ENCODE peak calls at places on chromosomes 7 and 10, in five cellular contexts. I is right atrium auricular region; B is CD8-positive, alpha-beta T cell; C is PC-3; S is neural progenitor cell. P is an unnamed sample. For H3K9me3, the result is how much of the 10 kb centered on the place peaks cover.

GRCh38 chr10:45353176-45353575 is 20.8 kb upstream of the ALOX5 start:
- DNase-seq in I (no peak), B (no peak), C (no peak), S (no peak), P (no peak)

GRCh38 chr7:66505531-66506451 is 122.9 kb upstream of the KCTD7 start:
- DNase-seq in I (no peak), B (peak), C (no peak), S (no peak), P (peak)

GRCh38 chr10:66180651-66181318 is 745.1 kb upstream of the LRRTM3 start:
- DNase-seq in I (no peak), B (no peak), C (peak), S (peak), P (no peak)

GRCh38 chr7:43758029-43758860 is at the start of gene BLVRA:
- DNase-seq in I (no peak), B (peak), C (peak), S (peak), P (peak)

GRCh38 chr10:30645340-30645827 is 15.8 kb upstream of the LYZL2 start:
- DNase-seq in I (peak), B (no peak), C (peak), S (peak), P (no peak)

GRCh38 chr10:84193846-84194423 is 402 bp upstream of the CDHR1 start:
- DNase-seq in I (no peak), B (no peak), C (no peak), S (no peak), P (no peak)

GRCh38 chr7:55309040-55309991 is 55.8 kb upstream of the LANCL2 start:
- DNase-seq in I (no peak), B (peak), C (no peak), S (no peak), P (peak)

GRCh38 chr10:116190883-116191282 is 82.1 kb downstream of the GFRA1 start:
- DNase-seq in I (no peak), B (no peak), C (no peak), S (no peak), P (no peak)

GRCh38 chr10:93995182-93995581 is 1.5 kb downstream of the PLCE1 start:
- DNase-seq in I (no peak), B (no peak), C (no peak), S (no peak), P (no peak)

GRCh38 chr10:7300327-7300726 is 110.5 kb downstream of the SFMBT2 start:
- DNase-seq in I (no peak), B (no peak), C (peak), S (no peak), P (no peak)

GRCh38 chr10:78774614-78774998 is 294.2 kb upstream of the ZMIZ1 start:
- DNase-seq in I (no peak), B (no peak), C (no peak), S (no peak), P (no peak)

GRCh38 chr10:31030800-31031199 is 865 bp downstream of the ZNF438 start:
- DNase-seq in I (no peak), B (no peak), C (no peak), S (peak), P (no peak)

GRCh38 chr7:99672571-99672970 is 7.2 kb downstream of the CYP3A5 start:
- DNase-seq in I (no peak), B (no peak), C (no peak), S (no peak), P (no peak)

GRCh38 chr7:99368750-99369389 is 5.7 kb upstream of the ARPC1B start:
- DNase-seq in I (no peak), B (no peak), C (no peak), S (no peak), P (no peak)

GRCh38 chr10:101513733-101514132 is 74.3 kb downstream of the POLL start:
- DNase-seq in I (no peak), B (no peak), C (no peak), S (no peak), P (no peak)

GRCh38 chr7:45132708-45133320 is 21.3 kb upstream of the TBRG4 start:
- DNase-seq in I (no peak), B (no peak), C (no peak), S (no peak), P (no peak)

GRCh38 chr7:121167971-121168370 is 160.8 kb upstream of the WNT16 start:
- DNase-seq in I (no peak), B (no peak), C (no peak), S (no peak), P (no peak)

GRCh38 chr7:106504620-106505019 is 156.3 kb downstream of the CCDC71L start:
- DNase-seq in I (no peak), B (no peak), C (no peak), S (no peak), P (no peak)

GRCh38 chr10:42976353-42977031 is 100.4 kb upstream of the RET start:
- DNase-seq in I (no peak), B (peak), C (no peak), S (no peak), P (no peak)

GRCh38 chr7:80312139-80312661 is 177.6 kb downstream of the GNAI1 start:
- DNase-seq in I (no peak), B (no peak), C (peak), S (no peak), P (no peak)

GRCh38 chr10:94315975-94316464 is 46.7 kb downstream of the NOC3L start:
- DNase-seq in I (no peak), B (no peak), C (no peak), S (peak), P (no peak)

GRCh38 chr7:80412842-80413241 is 99.0 kb downstream of the GNAT3 start:
- DNase-seq in I (no peak), B (no peak), C (peak), S (no peak), P (no peak)

GRCh38 chr7:35268953-35269352 is 15.1 kb upstream of the TBX20 start:
- DNase-seq in I (no peak), B (no peak), C (no peak), S (no peak), P (no peak)

GRCh38 chr7:116368960-116369359 is 130.6 kb upstream of the CAV2 start:
- DNase-seq in I (no peak), B (no peak), C (no peak), S (no peak), P (no peak)

GRCh38 chr7:29641651-29642050 is 78.0 kb downstream of the PRR15 start:
- DNase-seq in I (no peak), B (no peak), C (peak), S (no peak), P (no peak)

GRCh38 chr10:103554488-103555320 is 61.2 kb downstream of the NEURL1 start:
- DNase-seq in I (no peak), B (no peak), C (peak), S (peak), P (peak)

GRCh38 chr10:91090761-91091529 is 129.5 kb upstream of the PCGF5 start:
- DNase-seq in I (no peak), B (no peak), C (no peak), S (no peak), P (no peak)

GRCh38 chr10:91097313-91097712 is 123.2 kb upstream of the PCGF5 start:
- DNase-seq in I (no peak), B (no peak), C (no peak), S (no peak), P (no peak)

GRCh38 chr10:91091780-91092179 is 128.7 kb upstream of the PCGF5 start:
- DNase-seq in I (no peak), B (no peak), C (no peak), S (no peak), P (no peak)

GRCh38 chr10:91096263-91096662 is 124.2 kb upstream of the PCGF5 start:
- DNase-seq in I (no peak), B (no peak), C (no peak), S (no peak), P (no peak)
- H3K9me3 ChIP-seq in I (under half), B (under half), C (under half), S (under half), P (under half)

GRCh38 chr7:157575181-157575580 is 238.4 kb downstream of the DNAJB6 start:
- DNase-seq in I (no peak), B (no peak), C (no peak), S (no peak), P (no peak)

GRCh38 chr7:157575777-157576176 is 239.0 kb downstream of the DNAJB6 start:
- DNase-seq in I (no peak), B (no peak), C (no peak), S (no peak), P (no peak)

GRCh38 chr7:157577796-157578339 is 241.1 kb downstream of the DNAJB6 start:
- DNase-seq in I (no peak), B (no peak), C (no peak), S (no peak), P (no peak)

GRCh38 chr7:157577061-157577460 is 240.3 kb downstream of the DNAJB6 start:
- DNase-seq in I (no peak), B (no peak), C (no peak), S (no peak), P (no peak)

DNA sequence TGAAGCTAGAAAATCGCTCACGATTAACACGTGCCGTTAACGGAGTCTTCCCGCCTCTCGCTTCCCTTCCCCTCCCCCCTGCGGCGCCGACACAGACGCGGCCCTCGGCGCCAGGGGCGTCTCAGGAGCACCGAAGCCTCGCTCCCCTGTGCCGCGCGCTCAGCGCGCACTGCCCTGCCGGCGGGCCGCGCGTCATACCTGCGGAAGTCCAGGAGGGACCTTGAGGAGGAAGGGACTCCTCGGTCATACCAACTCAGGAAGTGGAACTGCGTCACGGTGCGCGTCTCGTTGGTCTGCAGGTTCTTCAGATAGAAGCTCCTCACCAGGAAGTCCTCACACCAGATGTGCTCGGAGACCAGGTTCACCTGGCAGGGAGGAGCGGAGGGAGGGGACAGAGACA is 239.6 kb downstream of the DNAJB6 start:
- DNase-seq in I (no peak), B (peak), C (no peak), S (no peak), P (peak)
- H3K4me3 ChIP-seq in I (no peak), B (peak), C (no peak), S (no peak), P (no peak)

GRCh38 chr10:3068201-3068967 is 1.0 kb downstream of the PFKP start:
- DNase-seq in I (peak), B (peak), C (peak), S (peak), P (peak)
- TF ChIP-seq CTCF in I (peak), B (no peak), C (no peak), S (peak), P (no peak)

DNA sequence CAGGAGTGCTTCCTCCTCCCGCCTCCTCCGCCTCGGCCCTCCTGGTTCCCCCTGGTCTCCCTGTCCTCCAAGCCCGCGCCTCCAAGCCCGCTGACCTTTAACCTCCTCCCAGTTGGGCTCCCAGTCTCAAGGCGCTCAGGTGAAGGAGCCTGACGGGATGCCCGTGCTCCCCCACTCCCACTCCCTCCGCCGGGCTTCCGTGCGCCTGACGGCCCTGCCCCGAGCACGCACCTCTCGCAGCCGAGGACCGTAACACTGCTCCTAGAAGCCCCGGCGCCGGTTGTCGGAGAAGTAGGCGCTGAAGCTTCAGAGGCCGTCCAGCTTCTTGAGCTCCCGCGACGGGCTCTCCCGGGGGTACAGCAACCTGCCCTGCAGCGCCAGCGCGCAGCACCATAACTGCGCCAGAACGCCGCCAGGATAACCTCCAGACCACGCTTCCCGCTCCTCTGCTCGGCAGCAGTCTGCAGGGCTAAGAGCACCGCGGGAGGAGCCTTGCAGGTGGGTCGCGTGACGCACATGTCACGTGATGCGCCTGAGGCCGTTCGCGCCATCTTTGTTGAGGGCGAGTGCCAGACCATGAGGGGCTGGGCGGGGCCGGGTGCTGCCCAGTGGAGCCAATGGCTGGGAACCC is 71.0 kb upstream of the ZNF479 start:
- DNase-seq in I (no peak), B (no peak), C (no peak), S (no peak), P (no peak)
- H3K9me3 ChIP-seq in I (under half), B (under half), C (under half), S (under half), P (under half)

GRCh38 chr7:86884152-86884551 is 175.3 kb downstream of the ELAPOR2 start:
- DNase-seq in I (no peak), B (no peak), C (no peak), S (no peak), P (peak)
- H3K4me3 ChIP-seq in I (no peak), B (no peak), C (no peak), S (no peak), P (no peak)

P was measured in mucosa of descending colon.